ENCODE peak calls at places on chromosomes 16 and 17, in four cellular contexts. One of them, this sample, is unnamed.

GRCh38 chr16:89761304-89761922 is 40.1 kb downstream of the ZNF276 start:
- DNase-seq in Kasumi-1: no peak
- DNase-seq in CD4-positive, CD25-positive, alpha-beta regulatory T cell: peak
- DNase-seq in small intestine: peak
- DNase-seq in this sample: no peak

GRCh38 chr17:1907818-1908698 is 78.3 kb downstream of the RPA1 start:
- DNase-seq in Kasumi-1: peak
- DNase-seq in CD4-positive, CD25-positive, alpha-beta regulatory T cell: peak
- DNase-seq in small intestine: no peak
- DNase-seq in this sample: no peak

GRCh38 chr17:75481194-75482059 is 25.0 kb downstream of the TMEM94 start:
- DNase-seq in Kasumi-1: no peak
- DNase-seq in CD4-positive, CD25-positive, alpha-beta regulatory T cell: no peak
- DNase-seq in small intestine: no peak
- DNase-seq in this sample: no peak

GRCh38 chr16:63188076-63188771 is 1152.0 kb upstream of the CDH8 start:
- DNase-seq in Kasumi-1: no peak
- DNase-seq in CD4-positive, CD25-positive, alpha-beta regulatory T cell: no peak
- DNase-seq in small intestine: peak
- DNase-seq in this sample: no peak

GRCh38 chr17:1640329-1641064 is 5.0 kb downstream of the SCARF1 start:
- DNase-seq in Kasumi-1: no peak
- DNase-seq in CD4-positive, CD25-positive, alpha-beta regulatory T cell: no peak
- DNase-seq in small intestine: no peak
- DNase-seq in this sample: no peak

GRCh38 chr16:73739049-73739769 is 557.4 kb upstream of the PSMD7 start:
- DNase-seq in Kasumi-1: no peak
- DNase-seq in CD4-positive, CD25-positive, alpha-beta regulatory T cell: no peak
- DNase-seq in small intestine: no peak
- DNase-seq in this sample: no peak

GRCh38 chr17:50556803-50557202 is 3.7 kb upstream of the CACNA1G start:
- DNase-seq in Kasumi-1: no peak
- DNase-seq in CD4-positive, CD25-positive, alpha-beta regulatory T cell: no peak
- DNase-seq in small intestine: no peak
- DNase-seq in this sample: no peak

GRCh38 chr17:78806451-78806850 is 24.4 kb upstream of the CYTH1 start:
- DNase-seq in Kasumi-1: peak
- DNase-seq in CD4-positive, CD25-positive, alpha-beta regulatory T cell: no peak
- DNase-seq in small intestine: no peak
- DNase-seq in this sample: no peak

GRCh38 chr17:33227911-33228310 is 65.2 kb downstream of the ASIC2 start:
- DNase-seq in Kasumi-1: no peak
- DNase-seq in CD4-positive, CD25-positive, alpha-beta regulatory T cell: no peak
- DNase-seq in small intestine: no peak
- DNase-seq in this sample: no peak

GRCh38 chr16:78325532-78325931 is 226.1 kb downstream of the WWOX start:
- DNase-seq in Kasumi-1: no peak
- DNase-seq in CD4-positive, CD25-positive, alpha-beta regulatory T cell: no peak
- DNase-seq in small intestine: no peak
- DNase-seq in this sample: no peak

GRCh38 chr17:81254955-81255717 is 16.0 kb downstream of the NDUFAF8 start:
- DNase-seq in Kasumi-1: peak
- DNase-seq in CD4-positive, CD25-positive, alpha-beta regulatory T cell: no peak
- DNase-seq in small intestine: peak
- DNase-seq in this sample: peak

GRCh38 chr17:76893623-76894358 is 25.6 kb downstream of the MGAT5B start:
- DNase-seq in Kasumi-1: no peak
- DNase-seq in CD4-positive, CD25-positive, alpha-beta regulatory T cell: no peak
- DNase-seq in small intestine: no peak
- DNase-seq in this sample: no peak

GRCh38 chr17:34672176-34672785 is 92.9 kb downstream of the TMEM132E start:
- DNase-seq in Kasumi-1: no peak
- DNase-seq in CD4-positive, CD25-positive, alpha-beta regulatory T cell: no peak
- DNase-seq in small intestine: no peak
- DNase-seq in this sample: no peak

GRCh38 chr16:83205896-83206295 is 579.1 kb downstream of the CDH13 start:
- DNase-seq in Kasumi-1: no peak
- DNase-seq in CD4-positive, CD25-positive, alpha-beta regulatory T cell: no peak
- DNase-seq in small intestine: no peak
- DNase-seq in this sample: no peak

GRCh38 chr17:299546-299945 is 53.1 kb downstream of the RPH3AL start:
- DNase-seq in Kasumi-1: no peak
- DNase-seq in CD4-positive, CD25-positive, alpha-beta regulatory T cell: no peak
- DNase-seq in small intestine: no peak
- DNase-seq in this sample: no peak

GRCh38 chr17:9522074-9522473 is 53.5 kb downstream of the STX8 start:
- DNase-seq in Kasumi-1: peak
- DNase-seq in CD4-positive, CD25-positive, alpha-beta regulatory T cell: peak
- DNase-seq in small intestine: peak
- DNase-seq in this sample: peak

GRCh38 chr16:25269879-25270278 is 12.2 kb upstream of the ZKSCAN2 start:
- DNase-seq in Kasumi-1: no peak
- DNase-seq in CD4-positive, CD25-positive, alpha-beta regulatory T cell: no peak
- DNase-seq in small intestine: no peak
- DNase-seq in this sample: no peak

GRCh38 chr17:81398855-81399451 is 3.7 kb downstream of the BAHCC1 start:
- DNase-seq in Kasumi-1: peak
- DNase-seq in CD4-positive, CD25-positive, alpha-beta regulatory T cell: no peak
- DNase-seq in small intestine: no peak
- DNase-seq in this sample: no peak

GRCh38 chr16:66798162-66798561 is 3.2 kb downstream of the TERB1 start:
- DNase-seq in Kasumi-1: no peak
- DNase-seq in CD4-positive, CD25-positive, alpha-beta regulatory T cell: no peak
- DNase-seq in small intestine: no peak
- DNase-seq in this sample: no peak

GRCh38 chr16:88619859-88620655 is 18.3 kb upstream of the IL17C start:
- DNase-seq in Kasumi-1: no peak
- DNase-seq in CD4-positive, CD25-positive, alpha-beta regulatory T cell: peak
- DNase-seq in small intestine: peak
- DNase-seq in this sample: no peak

GRCh38 chr17:56937688-56938087 is 23.2 kb downstream of the COIL start:
- DNase-seq in Kasumi-1: no peak
- DNase-seq in CD4-positive, CD25-positive, alpha-beta regulatory T cell: no peak
- DNase-seq in small intestine: peak
- DNase-seq in this sample: no peak

GRCh38 chr17:36591434-36592315 is at the start of gene DHRS11:
- DNase-seq in Kasumi-1: peak
- DNase-seq in CD4-positive, CD25-positive, alpha-beta regulatory T cell: peak
- DNase-seq in small intestine: peak
- DNase-seq in this sample: peak

GRCh38 chr17:49438885-49439284 is 24.2 kb upstream of the PHB1 start:
- DNase-seq in Kasumi-1: no peak
- DNase-seq in CD4-positive, CD25-positive, alpha-beta regulatory T cell: no peak
- DNase-seq in small intestine: no peak
- DNase-seq in this sample: no peak

GRCh38 chr16:4693956-4694663 is 748 bp downstream of the NUDT16L1 start:
- DNase-seq in Kasumi-1: no peak
- DNase-seq in CD4-positive, CD25-positive, alpha-beta regulatory T cell: peak
- DNase-seq in small intestine: peak
- DNase-seq in this sample: no peak

GRCh38 chr17:38632334-38632733 is 26.6 kb upstream of the SRCIN1 start:
- DNase-seq in Kasumi-1: no peak
- DNase-seq in CD4-positive, CD25-positive, alpha-beta regulatory T cell: no peak
- DNase-seq in small intestine: peak
- DNase-seq in this sample: no peak

GRCh38 chr16:83393196-83393981 is 414.4 kb upstream of the HSBP1 start:
- DNase-seq in Kasumi-1: no peak
- DNase-seq in CD4-positive, CD25-positive, alpha-beta regulatory T cell: no peak
- DNase-seq in small intestine: no peak
- DNase-seq in this sample: no peak

GRCh38 chr17:19022747-19023146 is 18.2 kb upstream of the FAM83G start:
- DNase-seq in Kasumi-1: no peak
- DNase-seq in CD4-positive, CD25-positive, alpha-beta regulatory T cell: no peak
- DNase-seq in small intestine: no peak
- DNase-seq in this sample: no peak

GRCh38 chr17:12318614-12319266 is 298.1 kb downstream of the MAP2K4 start:
- DNase-seq in Kasumi-1: no peak
- DNase-seq in CD4-positive, CD25-positive, alpha-beta regulatory T cell: no peak
- DNase-seq in small intestine: no peak
- DNase-seq in this sample: no peak

GRCh38 chr17:62688398-62689140 is 61.1 kb downstream of the MRC2 start:
- DNase-seq in Kasumi-1: no peak
- DNase-seq in CD4-positive, CD25-positive, alpha-beta regulatory T cell: no peak
- DNase-seq in small intestine: peak
- DNase-seq in this sample: no peak

GRCh38 chr17:6643460-6644125 is 2.7 kb downstream of the TXNDC17 start:
- DNase-seq in Kasumi-1: no peak
- DNase-seq in CD4-positive, CD25-positive, alpha-beta regulatory T cell: peak
- DNase-seq in small intestine: no peak
- DNase-seq in this sample: no peak

GRCh38 chr17:81536299-81537290 is 8.4 kb downstream of the FSCN2 start:
- DNase-seq in Kasumi-1: no peak
- DNase-seq in CD4-positive, CD25-positive, alpha-beta regulatory T cell: no peak
- DNase-seq in small intestine: peak
- DNase-seq in this sample: no peak

GRCh38 chr17:78794399-78794798 is 12.3 kb upstream of the CYTH1 start:
- DNase-seq in Kasumi-1: no peak
- DNase-seq in CD4-positive, CD25-positive, alpha-beta regulatory T cell: no peak
- DNase-seq in small intestine: no peak
- DNase-seq in this sample: no peak

GRCh38 chr16:54447606-54448440 is 161.2 kb upstream of the IRX3 start:
- DNase-seq in Kasumi-1: peak
- DNase-seq in CD4-positive, CD25-positive, alpha-beta regulatory T cell: no peak
- DNase-seq in small intestine: no peak
- DNase-seq in this sample: no peak

GRCh38 chr17:43736389-43736788 is 22.2 kb downstream of the SOST start:
- DNase-seq in Kasumi-1: no peak
- DNase-seq in CD4-positive, CD25-positive, alpha-beta regulatory T cell: no peak
- DNase-seq in small intestine: no peak
- DNase-seq in this sample: no peak

GRCh38 chr16:58661199-58661830 is 23.3 kb downstream of the SLC38A7 start:
- DNase-seq in Kasumi-1: peak
- DNase-seq in CD4-positive, CD25-positive, alpha-beta regulatory T cell: peak
- DNase-seq in small intestine: peak
- DNase-seq in this sample: peak

GRCh38 chr17:2847601-2848255 is 51.5 kb downstream of the RAP1GAP2 start:
- DNase-seq in Kasumi-1: peak
- DNase-seq in CD4-positive, CD25-positive, alpha-beta regulatory T cell: no peak
- DNase-seq in small intestine: no peak
- DNase-seq in this sample: no peak

GRCh38 chr17:7249830-7250229 is 1.7 kb downstream of the CTDNEP1 start:
- DNase-seq in Kasumi-1: no peak
- DNase-seq in CD4-positive, CD25-positive, alpha-beta regulatory T cell: no peak
- DNase-seq in small intestine: no peak
- DNase-seq in this sample: no peak

GRCh38 chr17:50130778-50131317 is 888 bp upstream of the SAMD14 start:
- DNase-seq in Kasumi-1: no peak
- DNase-seq in CD4-positive, CD25-positive, alpha-beta regulatory T cell: no peak
- DNase-seq in small intestine: no peak
- DNase-seq in this sample: peak